ENCODE peak calls at places on chromosome 7, in eight cellular contexts. S, G, X, Y, N, V, L and T are unnamed samples.

GRCh38 chr7:159114981-159115380 is 29.7 kb downstream of the VIPR2 start:
- DNase-seq in S (no peak), G (no peak), X (no peak), Y (no peak), N (no peak), V (no peak), L (no peak), T (no peak)

GRCh38 chr7:16814987-16815386 is 10.2 kb upstream of the AGR2 start:
- DNase-seq in S (no peak), G (no peak), X (peak), Y (no peak), N (no peak), V (no peak), L (no peak), T (no peak)

GRCh38 chr7:130352335-130353074 is 7.9 kb downstream of the CPA5 start:
- DNase-seq in S (no peak), G (no peak), X (no peak), Y (no peak), N (peak), V (no peak), L (peak), T (no peak)

GRCh38 chr7:156827587-156828203 is 65.3 kb downstream of the LMBR1 start:
- DNase-seq in S (no peak), G (no peak), X (no peak), Y (no peak), N (no peak), V (no peak), L (peak), T (no peak)

GRCh38 chr7:156897673-156898072 is 4.7 kb upstream of the LMBR1 start:
- DNase-seq in S (no peak), G (no peak), X (no peak), Y (no peak), N (no peak), V (no peak), L (no peak), T (no peak)

GRCh38 chr7:8442814-8443304 is 9.4 kb downstream of the NXPH1 start:
- DNase-seq in S (no peak), G (peak), X (no peak), Y (peak), N (peak), V (peak), L (peak), T (peak)

GRCh38 chr7:128879939-128880746 is 17.5 kb downstream of the ATP6V1F start:
- DNase-seq in S (no peak), G (no peak), X (peak), Y (no peak), N (peak), V (peak), L (peak), T (no peak)

GRCh38 chr7:13948019-13948781 is 41.3 kb downstream of the ETV1 start:
- DNase-seq in S (no peak), G (no peak), X (no peak), Y (no peak), N (no peak), V (no peak), L (no peak), T (no peak)

GRCh38 chr7:105794741-105795729 is 81.4 kb downstream of the ATXN7L1 start:
- DNase-seq in S (no peak), G (no peak), X (no peak), Y (no peak), N (no peak), V (no peak), L (no peak), T (no peak)

GRCh38 chr7:18337023-18337422 is 158.5 kb upstream of the HDAC9 start:
- DNase-seq in S (no peak), G (no peak), X (no peak), Y (no peak), N (no peak), V (no peak), L (no peak), T (no peak)

GRCh38 chr7:27619492-27619891 is 43.2 kb downstream of the HIBADH start:
- DNase-seq in S (no peak), G (no peak), X (no peak), Y (no peak), N (no peak), V (no peak), L (no peak), T (no peak)